ENCODE peak calls at places on chromosome 1, in four cellular contexts. W is K562, X is endothelial cell of umbilical vein, J is IMR-90. G is an unnamed sample. For H3K9me1, the result is how much of the 10 kb centered on the place peaks cover.

GRCh38 chr1:113874017-113874879 is 2.7 kb upstream of the PTPN22 start:
- DNase-seq in W (peak), X (peak), J (peak), G (peak)

GRCh38 chr1:75053207-75053606 is 81.0 kb upstream of the LHX8 start:
- DNase-seq in W (no peak), X (peak), J (no peak), G (no peak)

GRCh38 chr1:35499652-35500176 is 57.5 kb downstream of the KIAA0319L start:
- DNase-seq in W (peak), X (no peak), J (no peak), G (no peak)

GRCh38 chr1:19033926-19034680 is 77.6 kb upstream of the IFFO2 start:
- DNase-seq in W (no peak), X (no peak), J (peak), G (peak)

GRCh38 chr1:241610056-241610815 is 29.9 kb downstream of the CHML start:
- DNase-seq in W (peak), X (peak), J (peak), G (no peak)

GRCh38 chr1:226737819-226738420 is 1.2 kb downstream of the ITPKB start:
- DNase-seq in W (no peak), X (peak), J (peak), G (no peak)

GRCh38 chr1:42934111-42934510 is 24.6 kb downstream of the SLC2A1 start:
- DNase-seq in W (no peak), X (no peak), J (no peak), G (no peak)

GRCh38 chr1:217425528-217425927 is 205.4 kb downstream of the GPATCH2 start:
- DNase-seq in W (no peak), X (no peak), J (no peak), G (no peak)

GRCh38 chr1:201954263-201955008 is 867 bp upstream of the TIMM17A start:
- DNase-seq in W (no peak), X (no peak), J (no peak), G (no peak)

GRCh38 chr1:205354259-205354904 is 2.3 kb downstream of the KLHDC8A start:
- DNase-seq in W (peak), X (peak), J (peak), G (peak)

GRCh38 chr1:35557118-35557610 is at the start of gene KIAA0319L:
- DNase-seq in W (peak), X (no peak), J (peak), G (no peak)

GRCh38 chr1:185960377-185961151 is 226.4 kb downstream of the HMCN1 start:
- DNase-seq in W (no peak), X (peak), J (peak), G (no peak)

GRCh38 chr1:90558126-90558525 is 159.0 kb downstream of the BARHL2 start:
- DNase-seq in W (peak), X (no peak), J (no peak), G (no peak)

GRCh38 chr1:168422203-168422848 is 121.5 kb downstream of the XCL2 start:
- DNase-seq in W (no peak), X (no peak), J (no peak), G (no peak)

GRCh38 chr1:246703581-246703980 is 20.6 kb upstream of the SCCPDH start:
- DNase-seq in W (no peak), X (no peak), J (no peak), G (no peak)

GRCh38 chr1:2848006-2848670 is 46.6 kb upstream of the TTC34 start:
- DNase-seq in W (no peak), X (no peak), J (no peak), G (no peak)

GRCh38 chr1:21514245-21514644 is 5.0 kb downstream of the ALPL start:
- DNase-seq in W (no peak), X (no peak), J (no peak), G (no peak)

GRCh38 chr1:15618685-15619525 is 1.6 kb downstream of the DDI2 start:
- DNase-seq in W (no peak), X (peak), J (peak), G (no peak)

GRCh38 chr1:119275145-119275929 is 93.2 kb upstream of the HAO2 start:
- DNase-seq in W (peak), X (peak), J (peak), G (peak)

GRCh38 chr1:64845831-64846425 is 101.1 kb downstream of the RAVER2 start:
- DNase-seq in W (no peak), X (no peak), J (no peak), G (no peak)

GRCh38 chr1:43691871-43692815 is 15.2 kb upstream of the ST3GAL3 start:
- DNase-seq in W (no peak), X (no peak), J (no peak), G (no peak)

GRCh38 chr1:14696766-14697165 is 98.3 kb downstream of the KAZN start:
- DNase-seq in W (no peak), X (no peak), J (no peak), G (no peak)

GRCh38 chr1:85224734-85225623 is 24.2 kb upstream of the SYDE2 start:
- DNase-seq in W (peak), X (no peak), J (peak), G (no peak)

GRCh38 chr1:10980841-10981727 is 31.4 kb upstream of the TARDBP start:
- DNase-seq in W (no peak), X (no peak), J (no peak), G (no peak)

GRCh38 chr1:216726435-216726834 is 3.2 kb upstream of the ESRRG start:
- DNase-seq in W (no peak), X (no peak), J (no peak), G (no peak)

GRCh38 chr1:61082336-61083013 is at the start of gene NFIA:
- DNase-seq in W (peak), X (peak), J (peak), G (no peak)

GRCh38 chr1:197614916-197615692 is 160.2 kb downstream of the DENND1B start:
- DNase-seq in W (peak), X (peak), J (peak), G (no peak)

GRCh38 chr1:119859647-119860046 is 36.7 kb downstream of the ADAM30 start:
- DNase-seq in W (peak), X (peak), J (peak), G (no peak)

GRCh38 chr1:54403808-54404261 is 2.4 kb downstream of the SSBP3 start:
- DNase-seq in W (peak), X (peak), J (peak), G (no peak)

GRCh38 chr1:30976143-30976542 is 67.6 kb upstream of the SDC3 start:
- DNase-seq in W (no peak), X (peak), J (peak), G (no peak)

GRCh38 chr1:39573736-39574624 is 2.6 kb downstream of the PABPC4 start:
- DNase-seq in W (no peak), X (peak), J (peak), G (no peak)

GRCh38 chr1:234823191-234824176 is 213.5 kb upstream of the IRF2BP2 start:
- DNase-seq in W (no peak), X (no peak), J (no peak), G (no peak)

GRCh38 chr1:167332503-167332902 is 111.8 kb downstream of the POU2F1 start:
- DNase-seq in W (peak), X (peak), J (peak), G (no peak)

GRCh38 chr1:209999005-209999404 is 61.0 kb downstream of the SYT14 start:
- DNase-seq in W (no peak), X (no peak), J (no peak), G (no peak)

GRCh38 chr1:8409666-8410065 is 91.8 kb downstream of the SLC45A1 start:
- DNase-seq in W (no peak), X (no peak), J (no peak), G (no peak)

GRCh38 chr1:233518344-233518743 is 95.6 kb upstream of the KCNK1 start:
- DNase-seq in W (peak), X (no peak), J (no peak), G (peak)

GRCh38 chr1:57506941-57507340 is 83.1 kb upstream of the DAB1 start:
- DNase-seq in W (no peak), X (no peak), J (no peak), G (no peak)

GRCh38 chr1:10704383-10704882 is 92.0 kb downstream of the CASZ1 start:
- DNase-seq in W (no peak), X (no peak), J (no peak), G (no peak)

GRCh38 chr1:29124366-29125236 is 898 bp upstream of the TMEM200B start:
- DNase-seq in W (peak), X (peak), J (peak), G (no peak)

GRCh38 chr1:154550070-154550469 is 8.4 kb downstream of the UBE2Q1 start:
- DNase-seq in W (no peak), X (no peak), J (no peak), G (no peak)
- H3K4me2 ChIP-seq in W (no peak), X (no peak), J (no peak), G (no peak)

DNA sequence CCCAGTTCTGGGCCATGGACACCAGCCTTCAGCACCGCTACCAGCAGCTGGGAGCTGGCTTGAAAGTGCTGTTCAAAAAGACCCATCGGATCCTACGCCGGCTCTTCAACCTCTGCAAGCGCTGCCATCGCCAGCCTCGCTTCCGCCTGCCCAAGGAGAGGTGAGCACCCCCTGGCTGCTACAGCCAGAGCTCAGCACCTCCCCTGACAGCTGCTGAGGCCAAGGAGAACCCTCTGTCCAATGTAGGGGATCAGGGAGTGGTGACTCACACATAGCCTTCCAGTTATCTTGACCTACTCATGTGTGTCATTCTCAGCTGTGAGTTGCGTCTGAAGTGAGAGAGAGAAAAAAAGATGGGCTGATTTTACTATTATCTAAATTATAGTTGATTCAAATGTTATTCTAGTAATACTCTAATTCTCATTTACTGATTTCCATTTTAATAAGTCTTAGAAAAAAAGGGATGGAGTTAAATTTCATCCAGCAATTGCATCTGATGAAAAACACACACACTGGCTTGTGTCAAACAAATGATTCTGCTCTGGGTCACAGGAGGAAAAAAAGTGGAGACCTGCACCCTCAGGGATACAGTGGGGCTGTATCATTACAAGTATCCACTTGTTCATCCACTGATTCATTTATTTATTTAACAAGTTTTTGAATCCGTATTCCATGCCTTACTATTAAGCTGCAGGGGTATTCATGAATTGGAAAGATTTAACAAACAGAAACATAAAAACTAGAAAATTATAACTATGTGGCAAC is 108.0 kb downstream of the BRINP2 start:
- DNase-seq in W (no peak), X (no peak), J (peak), G (no peak)
- H3K9me1 ChIP-seq in W (under half), X (under half), J (under half), G (under half)

GRCh38 chr1:26923711-26924110 is 2.2 kb downstream of the NUDC start:
- DNase-seq in W (no peak), X (peak), J (peak), G (no peak)

GRCh38 chr1:26921462-26922200 is at the start of gene NUDC:
- DNase-seq in W (peak), X (peak), J (peak), G (peak)

GRCh38 chr1:26922901-26923300 is 1.4 kb downstream of the NUDC start:
- DNase-seq in W (no peak), X (no peak), J (no peak), G (no peak)

GRCh38 chr1:26921126-26921461 is 449 bp upstream of the NUDC start:
- DNase-seq in W (no peak), X (no peak), J (no peak), G (no peak)

DNA sequence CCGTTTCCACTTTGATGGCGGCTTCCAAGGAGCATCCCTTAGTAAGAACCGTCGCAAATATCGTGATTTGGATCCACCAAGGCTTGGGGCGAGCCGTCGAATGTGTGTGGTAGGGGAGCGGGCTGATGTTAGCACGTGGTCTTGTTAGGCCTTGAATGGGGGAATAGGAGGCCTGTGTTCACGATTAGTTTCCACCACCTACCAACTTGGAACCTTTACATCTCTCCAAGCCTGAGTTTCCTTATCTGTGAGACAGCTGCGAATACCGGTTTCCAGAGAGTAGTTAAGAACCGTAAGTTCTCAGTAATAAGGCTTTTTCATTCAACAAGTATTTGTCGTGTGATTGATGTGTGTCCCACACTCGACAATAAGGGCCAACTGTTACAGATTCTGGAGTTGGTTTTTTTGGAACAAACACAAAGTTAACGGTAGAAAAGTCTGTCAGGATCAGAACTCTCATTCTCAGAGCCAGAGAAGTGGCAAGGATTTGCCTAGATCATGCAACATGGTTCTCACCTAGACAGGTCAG is 722 bp downstream of the NUDC start:
- DNase-seq in W (peak), X (peak), J (peak), G (no peak)
- H3K27ac ChIP-seq in W (peak), X (peak), J (peak), G (peak)

GRCh38 chr1:187306671-187307415 is 478.1 kb downstream of the PLA2G4A start:
- DNase-seq in W (no peak), X (no peak), J (no peak), G (no peak)
- H3K4me2 ChIP-seq in W (no peak), X (no peak), J (no peak), G (no peak)

DNA sequence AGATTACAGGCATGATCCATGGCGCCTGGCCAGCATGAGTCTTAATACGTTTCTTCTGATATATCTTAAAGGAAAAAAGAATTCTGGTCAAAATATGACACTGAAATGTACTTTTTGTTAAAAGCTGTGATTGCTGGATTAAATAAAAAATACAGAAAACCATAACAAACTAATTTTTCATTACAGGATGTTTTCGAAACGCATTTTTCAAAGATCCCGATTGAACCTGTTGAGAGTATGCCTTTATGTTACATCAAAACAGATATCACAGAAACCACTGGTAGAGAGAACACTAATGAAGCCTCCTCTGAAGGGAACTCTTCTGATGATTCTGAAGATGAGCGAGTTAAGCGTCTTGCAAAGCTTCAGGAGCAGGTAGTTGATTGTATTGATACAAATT is 30.2 kb downstream of the BRDT start:
- DNase-seq in W (no peak), X (no peak), J (no peak), G (no peak)
- H3K9me1 ChIP-seq in W (under half), X (under half), J (under half), G (under half)

DNA sequence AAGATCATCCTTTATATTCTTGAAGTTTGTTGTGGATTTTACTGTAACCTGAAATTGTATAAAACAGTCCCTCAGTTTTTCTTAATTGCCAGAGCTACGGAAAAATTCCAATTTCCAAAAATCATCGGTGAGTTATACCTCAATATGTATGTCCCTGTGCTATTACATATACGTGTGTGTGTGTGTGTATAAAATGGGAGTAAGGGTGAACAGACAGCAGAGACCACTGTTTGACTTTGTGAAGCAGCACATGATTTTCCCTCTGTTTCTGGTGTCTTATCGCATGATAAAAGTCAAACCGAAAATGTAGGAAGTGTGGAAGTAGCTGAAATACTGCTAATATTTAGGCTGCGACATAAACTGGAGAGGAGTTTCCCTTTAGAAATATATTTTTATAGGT is 1.2 kb downstream of the OR2T1 start:
- DNase-seq in W (peak), X (peak), J (peak), G (peak)
- H3K27ac ChIP-seq in W (no peak), X (no peak), J (no peak), G (no peak)

GRCh38 chr1:6241887-6242740 is 1.9 kb upstream of the HES3 start:
- DNase-seq in W (no peak), X (no peak), J (no peak), G (no peak)

GRCh38 chr1:6245086-6245868 is 1.3 kb downstream of the HES3 start:
- DNase-seq in W (peak), X (peak), J (peak), G (peak)

GRCh38 chr1:6244401-6245054 is 549 bp downstream of the HES3 start:
- DNase-seq in W (no peak), X (no peak), J (no peak), G (no peak)

GRCh38 chr1:6243053-6243834 is 735 bp upstream of the HES3 start:
- DNase-seq in W (no peak), X (no peak), J (no peak), G (no peak)

GRCh38 chr1:6243993-6244392 is at the start of gene HES3:
- DNase-seq in W (no peak), X (no peak), J (no peak), G (no peak)
- H3K4me2 ChIP-seq in W (no peak), X (no peak), J (no peak), G (no peak)

GRCh38 chr1:236082511-236082910 is 17.6 kb upstream of the NID1 start:
- DNase-seq in W (no peak), X (no peak), J (no peak), G (no peak)
- H3K9me1 ChIP-seq in W (under half), X (under half), J (under half), G (under half)

G was measured in keratinocyte.